ENCODE peak calls at places on chromosomes 6 and 20, in six cellular contexts. One of them, this sample, is unnamed.

GRCh38 chr6:23003671-23004598 is 434.6 kb downstream of the HDGFL1 start:
- DNase-seq in central memory CD4-positive, alpha-beta T cell: no peak
- DNase-seq in lower leg skin: peak
- DNase-seq in NCI-H524 treated with DMSO at 0.1 percent for 48 hours: no peak
- DNase-seq in uterus: peak
- DNase-seq in amniotic stem cell: peak
- DNase-seq in this sample: peak

GRCh38 chr6:137764464-137764863 is 102.6 kb upstream of the TNFAIP3 start:
- DNase-seq in central memory CD4-positive, alpha-beta T cell: no peak
- DNase-seq in lower leg skin: no peak
- DNase-seq in NCI-H524 treated with DMSO at 0.1 percent for 48 hours: no peak
- DNase-seq in amniotic stem cell: peak
- DNase-seq in uterus: no peak
- DNase-seq in this sample: no peak

GRCh38 chr6:7818480-7819165 is 92.0 kb downstream of the TXNDC5 start:
- DNase-seq in central memory CD4-positive, alpha-beta T cell: no peak
- DNase-seq in amniotic stem cell: no peak
- DNase-seq in NCI-H524 treated with DMSO at 0.1 percent for 48 hours: no peak
- DNase-seq in lower leg skin: no peak
- DNase-seq in uterus: peak
- DNase-seq in this sample: no peak

GRCh38 chr6:67986694-67987232 is 648.3 kb upstream of the ADGRB3 start:
- DNase-seq in NCI-H524 treated with DMSO at 0.1 percent for 48 hours: no peak
- DNase-seq in central memory CD4-positive, alpha-beta T cell: no peak
- DNase-seq in uterus: no peak
- DNase-seq in lower leg skin: no peak
- DNase-seq in amniotic stem cell: no peak
- DNase-seq in this sample: no peak

GRCh38 chr6:73655341-73655917 is 1.6 kb upstream of the SLC17A5 start:
- DNase-seq in NCI-H524 treated with DMSO at 0.1 percent for 48 hours: no peak
- DNase-seq in amniotic stem cell: no peak
- DNase-seq in central memory CD4-positive, alpha-beta T cell: no peak
- DNase-seq in uterus: no peak
- DNase-seq in lower leg skin: no peak
- DNase-seq in this sample: no peak

GRCh38 chr20:36152266-36152665 is 2.3 kb upstream of the EPB41L1 start:
- DNase-seq in amniotic stem cell: no peak
- DNase-seq in uterus: no peak
- DNase-seq in central memory CD4-positive, alpha-beta T cell: no peak
- DNase-seq in NCI-H524 treated with DMSO at 0.1 percent for 48 hours: no peak
- DNase-seq in lower leg skin: no peak
- DNase-seq in this sample: no peak

GRCh38 chr20:11373391-11373790 is 544.3 kb upstream of the BTBD3 start:
- DNase-seq in central memory CD4-positive, alpha-beta T cell: no peak
- DNase-seq in amniotic stem cell: no peak
- DNase-seq in NCI-H524 treated with DMSO at 0.1 percent for 48 hours: no peak
- DNase-seq in lower leg skin: no peak
- DNase-seq in uterus: peak
- DNase-seq in this sample: no peak

GRCh38 chr20:18287546-18287914 is 797 bp upstream of the ZNF133 start:
- DNase-seq in uterus: peak
- DNase-seq in lower leg skin: no peak
- DNase-seq in central memory CD4-positive, alpha-beta T cell: no peak
- DNase-seq in NCI-H524 treated with DMSO at 0.1 percent for 48 hours: no peak
- DNase-seq in amniotic stem cell: no peak
- DNase-seq in this sample: no peak

GRCh38 chr6:166642646-166643045 is 15.6 kb upstream of the RPS6KA2 start:
- DNase-seq in uterus: no peak
- DNase-seq in lower leg skin: no peak
- DNase-seq in NCI-H524 treated with DMSO at 0.1 percent for 48 hours: no peak
- DNase-seq in central memory CD4-positive, alpha-beta T cell: no peak
- DNase-seq in amniotic stem cell: no peak
- DNase-seq in this sample: no peak

GRCh38 chr20:50187403-50188051 is 3.1 kb upstream of the CEBPB start:
- DNase-seq in NCI-H524 treated with DMSO at 0.1 percent for 48 hours: no peak
- DNase-seq in uterus: peak
- DNase-seq in amniotic stem cell: no peak
- DNase-seq in lower leg skin: peak
- DNase-seq in central memory CD4-positive, alpha-beta T cell: no peak
- DNase-seq in this sample: peak

GRCh38 chr20:63680427-63680826 is 16.0 kb upstream of the TNFRSF6B start:
- DNase-seq in central memory CD4-positive, alpha-beta T cell: no peak
- DNase-seq in lower leg skin: no peak
- DNase-seq in amniotic stem cell: no peak
- DNase-seq in uterus: no peak
- DNase-seq in NCI-H524 treated with DMSO at 0.1 percent for 48 hours: no peak
- DNase-seq in this sample: no peak

GRCh38 chr6:88368071-88368787 is 202.1 kb upstream of the CNR1 start:
- DNase-seq in lower leg skin: no peak
- DNase-seq in central memory CD4-positive, alpha-beta T cell: no peak
- DNase-seq in uterus: no peak
- DNase-seq in amniotic stem cell: no peak
- DNase-seq in NCI-H524 treated with DMSO at 0.1 percent for 48 hours: no peak
- DNase-seq in this sample: peak

GRCh38 chr6:56954389-56955170 is at the start of gene BEND6:
- DNase-seq in lower leg skin: no peak
- DNase-seq in amniotic stem cell: peak
- DNase-seq in central memory CD4-positive, alpha-beta T cell: no peak
- DNase-seq in uterus: peak
- DNase-seq in NCI-H524 treated with DMSO at 0.1 percent for 48 hours: no peak
- DNase-seq in this sample: no peak

GRCh38 chr6:17458971-17459370 is 65.6 kb downstream of the CAP2 start:
- DNase-seq in central memory CD4-positive, alpha-beta T cell: no peak
- DNase-seq in lower leg skin: no peak
- DNase-seq in NCI-H524 treated with DMSO at 0.1 percent for 48 hours: no peak
- DNase-seq in amniotic stem cell: no peak
- DNase-seq in uterus: no peak
- DNase-seq in this sample: no peak

GRCh38 chr6:118899948-118900347 is 6.0 kb downstream of the ASF1A start:
- DNase-seq in uterus: no peak
- DNase-seq in amniotic stem cell: no peak
- DNase-seq in central memory CD4-positive, alpha-beta T cell: peak
- DNase-seq in lower leg skin: no peak
- DNase-seq in NCI-H524 treated with DMSO at 0.1 percent for 48 hours: no peak
- DNase-seq in this sample: no peak

GRCh38 chr6:149560736-149561135 is 5.4 kb upstream of the GINM1 start:
- DNase-seq in uterus: no peak
- DNase-seq in central memory CD4-positive, alpha-beta T cell: no peak
- DNase-seq in NCI-H524 treated with DMSO at 0.1 percent for 48 hours: no peak
- DNase-seq in lower leg skin: no peak
- DNase-seq in amniotic stem cell: no peak
- DNase-seq in this sample: no peak

GRCh38 chr20:49167811-49168507 is 20.2 kb downstream of the STAU1 start:
- DNase-seq in NCI-H524 treated with DMSO at 0.1 percent for 48 hours: no peak
- DNase-seq in central memory CD4-positive, alpha-beta T cell: no peak
- DNase-seq in lower leg skin: no peak
- DNase-seq in uterus: no peak
- DNase-seq in amniotic stem cell: no peak
- DNase-seq in this sample: no peak

GRCh38 chr6:23980965-23981364 is 145.1 kb upstream of the NRSN1 start:
- DNase-seq in amniotic stem cell: no peak
- DNase-seq in NCI-H524 treated with DMSO at 0.1 percent for 48 hours: no peak
- DNase-seq in central memory CD4-positive, alpha-beta T cell: no peak
- DNase-seq in uterus: no peak
- DNase-seq in lower leg skin: no peak
- DNase-seq in this sample: no peak

GRCh38 chr6:11085758-11086435 is 7.7 kb upstream of the SMIM13 start:
- DNase-seq in lower leg skin: no peak
- DNase-seq in NCI-H524 treated with DMSO at 0.1 percent for 48 hours: no peak
- DNase-seq in amniotic stem cell: no peak
- DNase-seq in uterus: no peak
- DNase-seq in central memory CD4-positive, alpha-beta T cell: no peak
- DNase-seq in this sample: no peak

GRCh38 chr20:19964289-19965263 is 52.6 kb upstream of the NAA20 start:
- DNase-seq in uterus: peak
- DNase-seq in amniotic stem cell: peak
- DNase-seq in NCI-H524 treated with DMSO at 0.1 percent for 48 hours: no peak
- DNase-seq in central memory CD4-positive, alpha-beta T cell: no peak
- DNase-seq in lower leg skin: peak
- DNase-seq in this sample: peak

GRCh38 chr6:80183019-80183418 is 76.5 kb downstream of the BCKDHB start:
- DNase-seq in lower leg skin: no peak
- DNase-seq in central memory CD4-positive, alpha-beta T cell: no peak
- DNase-seq in amniotic stem cell: no peak
- DNase-seq in uterus: no peak
- DNase-seq in NCI-H524 treated with DMSO at 0.1 percent for 48 hours: no peak
- DNase-seq in this sample: no peak

GRCh38 chr20:32585519-32586127 is 490 bp upstream of the NOL4L start:
- DNase-seq in lower leg skin: no peak
- DNase-seq in NCI-H524 treated with DMSO at 0.1 percent for 48 hours: no peak
- DNase-seq in central memory CD4-positive, alpha-beta T cell: no peak
- DNase-seq in amniotic stem cell: no peak
- DNase-seq in uterus: no peak
- DNase-seq in this sample: no peak

This sample was measured in brain pericyte.